ENCODE peak calls at places on chromosomes 12 and 14, in five cellular contexts. One of them, this sample, is unnamed. For H3K9me3, the result is how much of the 10 kb centered on the place peaks cover.

GRCh38 chr14:69483765-69484443 is 624 bp upstream of the PLEKHD1 start:
- ATAC-seq in IMR-90: peak
- ATAC-seq in gastrocnemius medialis: peak
- ATAC-seq in upper lobe of left lung: peak
- ATAC-seq in HCT116: peak
- ATAC-seq in this sample: peak

GRCh38 chr12:41629606-41630005 is 441.5 kb downstream of the PDZRN4 start:
- ATAC-seq in upper lobe of left lung: no peak
- ATAC-seq in gastrocnemius medialis: no peak
- ATAC-seq in HCT116: no peak
- ATAC-seq in IMR-90: no peak
- ATAC-seq in this sample: no peak

GRCh38 chr14:70555890-70556289 is 21.1 kb upstream of the ADAM20 start:
- ATAC-seq in upper lobe of left lung: no peak
- ATAC-seq in gastrocnemius medialis: peak
- ATAC-seq in IMR-90: peak
- ATAC-seq in HCT116: no peak
- ATAC-seq in this sample: no peak

GRCh38 chr14:58362798-58363412 is 32.8 kb upstream of the TOMM20L start:
- ATAC-seq in HCT116: peak
- ATAC-seq in upper lobe of left lung: no peak
- ATAC-seq in IMR-90: no peak
- ATAC-seq in gastrocnemius medialis: no peak
- ATAC-seq in this sample: no peak

GRCh38 chr12:58415716-58416115 is 474.3 kb downstream of the ATP23 start:
- ATAC-seq in gastrocnemius medialis: no peak
- ATAC-seq in IMR-90: peak
- ATAC-seq in HCT116: no peak
- ATAC-seq in upper lobe of left lung: no peak
- ATAC-seq in this sample: no peak

GRCh38 chr14:93778453-93778852 is 9.8 kb downstream of the PRIMA1 start:
- ATAC-seq in HCT116: no peak
- ATAC-seq in IMR-90: no peak
- ATAC-seq in gastrocnemius medialis: no peak
- ATAC-seq in upper lobe of left lung: no peak
- ATAC-seq in this sample: no peak

GRCh38 chr12:106331594-106331993 is 26.0 kb upstream of the POLR3B start:
- ATAC-seq in gastrocnemius medialis: no peak
- ATAC-seq in IMR-90: peak
- ATAC-seq in HCT116: no peak
- ATAC-seq in upper lobe of left lung: no peak
- ATAC-seq in this sample: no peak

GRCh38 chr14:102916347-102917055 is 6.0 kb upstream of the AMN start:
- ATAC-seq in IMR-90: no peak
- ATAC-seq in upper lobe of left lung: no peak
- ATAC-seq in HCT116: no peak
- ATAC-seq in gastrocnemius medialis: no peak
- ATAC-seq in this sample: no peak

GRCh38 chr12:52277486-52278245 is 3.2 kb downstream of the KRT86 start:
- ATAC-seq in upper lobe of left lung: no peak
- ATAC-seq in gastrocnemius medialis: no peak
- ATAC-seq in HCT116: no peak
- ATAC-seq in IMR-90: no peak
- ATAC-seq in this sample: no peak

GRCh38 chr14:99179506-99179905 is 92.5 kb downstream of the BCL11B start:
- ATAC-seq in HCT116: no peak
- ATAC-seq in upper lobe of left lung: no peak
- ATAC-seq in gastrocnemius medialis: no peak
- ATAC-seq in IMR-90: no peak
- ATAC-seq in this sample: no peak

GRCh38 chr12:90401185-90401584 is 553.8 kb downstream of the CCER1 start:
- ATAC-seq in gastrocnemius medialis: no peak
- ATAC-seq in upper lobe of left lung: no peak
- ATAC-seq in HCT116: no peak
- ATAC-seq in IMR-90: no peak
- ATAC-seq in this sample: no peak

GRCh38 chr14:81427348-81428058 is 27.4 kb upstream of the STON2 start:
- ATAC-seq in upper lobe of left lung: no peak
- ATAC-seq in gastrocnemius medialis: peak
- ATAC-seq in HCT116: no peak
- ATAC-seq in IMR-90: no peak
- ATAC-seq in this sample: peak

GRCh38 chr12:92753976-92754885 is 51.4 kb downstream of the PLEKHG7 start:
- ATAC-seq in upper lobe of left lung: no peak
- ATAC-seq in IMR-90: no peak
- ATAC-seq in HCT116: no peak
- ATAC-seq in gastrocnemius medialis: peak
- ATAC-seq in this sample: peak

GRCh38 chr12:89983622-89984021 is 275.0 kb upstream of the ATP2B1 start:
- ATAC-seq in HCT116: no peak
- ATAC-seq in gastrocnemius medialis: no peak
- ATAC-seq in IMR-90: no peak
- ATAC-seq in upper lobe of left lung: no peak
- ATAC-seq in this sample: no peak

GRCh38 chr12:15446798-15447197 is 124.5 kb downstream of the PTPRO start:
- ATAC-seq in IMR-90: no peak
- ATAC-seq in HCT116: no peak
- ATAC-seq in gastrocnemius medialis: no peak
- ATAC-seq in upper lobe of left lung: no peak
- ATAC-seq in this sample: no peak

GRCh38 chr12:65415826-65416225 is 137.3 kb downstream of the MSRB3 start:
- ATAC-seq in HCT116: no peak
- ATAC-seq in gastrocnemius medialis: no peak
- ATAC-seq in IMR-90: peak
- ATAC-seq in upper lobe of left lung: no peak
- ATAC-seq in this sample: no peak

GRCh38 chr14:27528328-27528727 is 930.5 kb upstream of the NOVA1 start:
- ATAC-seq in gastrocnemius medialis: no peak
- ATAC-seq in IMR-90: no peak
- ATAC-seq in upper lobe of left lung: no peak
- ATAC-seq in HCT116: no peak
- ATAC-seq in this sample: no peak

GRCh38 chr14:21066882-21067502 is 3.1 kb upstream of the ARHGEF40 start:
- ATAC-seq in IMR-90: no peak
- ATAC-seq in upper lobe of left lung: no peak
- ATAC-seq in gastrocnemius medialis: no peak
- ATAC-seq in HCT116: peak
- ATAC-seq in this sample: no peak
- TF ChIP-seq CTCF in IMR-90: peak
- TF ChIP-seq CTCF in upper lobe of left lung: no peak
- TF ChIP-seq CTCF in gastrocnemius medialis: no peak
- TF ChIP-seq CTCF in HCT116: peak
- TF ChIP-seq CTCF in this sample: no peak

GRCh38 chr14:75426332-75427125 is 1.3 kb upstream of the JDP2 start:
- ATAC-seq in upper lobe of left lung: no peak
- ATAC-seq in IMR-90: no peak
- ATAC-seq in gastrocnemius medialis: no peak
- ATAC-seq in HCT116: no peak
- ATAC-seq in this sample: no peak

GRCh38 chr14:75428230-75429104 is 645 bp downstream of the JDP2 start:
- ATAC-seq in gastrocnemius medialis: peak
- ATAC-seq in IMR-90: peak
- ATAC-seq in upper lobe of left lung: no peak
- ATAC-seq in HCT116: peak
- ATAC-seq in this sample: peak

GRCh38 chr14:75427126-75427481 is 718 bp upstream of the JDP2 start:
- ATAC-seq in gastrocnemius medialis: peak
- ATAC-seq in upper lobe of left lung: peak
- ATAC-seq in IMR-90: no peak
- ATAC-seq in HCT116: no peak
- ATAC-seq in this sample: peak

GRCh38 chr14:75429562-75429961 is 1.7 kb downstream of the JDP2 start:
- ATAC-seq in HCT116: no peak
- ATAC-seq in IMR-90: no peak
- ATAC-seq in gastrocnemius medialis: no peak
- ATAC-seq in upper lobe of left lung: no peak
- ATAC-seq in this sample: no peak

GRCh38 chr14:75427482-75428229 is at the start of gene JDP2:
- ATAC-seq in HCT116: peak
- ATAC-seq in upper lobe of left lung: peak
- ATAC-seq in gastrocnemius medialis: peak
- ATAC-seq in IMR-90: peak
- ATAC-seq in this sample: peak
- TF ChIP-seq POLR2A in HCT116: no peak
- TF ChIP-seq POLR2A in upper lobe of left lung: peak
- TF ChIP-seq POLR2A in gastrocnemius medialis: peak
- TF ChIP-seq POLR2A in IMR-90: peak
- TF ChIP-seq POLR2A in this sample: peak

DNA sequence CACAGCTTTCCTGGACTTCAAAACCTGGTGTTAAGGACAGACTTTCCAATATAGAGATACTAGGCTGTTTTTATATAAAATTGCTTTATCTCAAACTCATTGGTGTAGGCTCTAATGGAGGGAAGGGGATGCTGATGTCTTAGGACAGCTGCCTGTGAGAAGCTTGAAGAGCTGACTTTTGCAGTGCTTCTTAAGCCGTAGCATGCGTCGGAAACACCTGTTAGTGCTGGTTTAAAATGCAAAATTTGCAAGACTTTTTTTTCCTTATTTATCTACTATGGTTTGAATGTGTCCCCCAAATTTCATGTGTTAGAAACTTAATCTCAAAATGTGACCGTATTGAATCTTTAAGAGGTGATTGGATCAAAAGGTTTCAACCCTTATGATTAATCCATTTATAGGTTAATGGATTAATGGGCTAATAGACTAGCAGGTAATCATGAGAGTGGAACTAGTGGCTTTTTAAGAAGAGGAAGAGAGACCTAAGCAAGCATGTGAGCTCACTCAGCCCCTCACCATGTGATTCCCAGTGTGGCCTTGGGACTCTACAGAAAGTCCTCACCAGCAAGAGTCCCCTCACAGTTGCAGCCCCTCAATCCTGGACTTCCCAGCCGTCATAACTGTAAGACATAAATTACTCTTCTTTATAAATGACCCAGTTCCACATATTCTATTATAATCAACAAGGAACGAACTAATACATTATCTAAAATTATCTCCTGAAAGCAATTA is 60.9 kb upstream of the FUT8 start:
- ATAC-seq in HCT116: no peak
- ATAC-seq in gastrocnemius medialis: no peak
- ATAC-seq in upper lobe of left lung: no peak
- ATAC-seq in IMR-90: no peak
- ATAC-seq in this sample: no peak
- H3K9me3 ChIP-seq in HCT116: under half
- H3K9me3 ChIP-seq in gastrocnemius medialis: under half
- H3K9me3 ChIP-seq in upper lobe of left lung: under half
- H3K9me3 ChIP-seq in IMR-90: under half
- H3K9me3 ChIP-seq in this sample: under half

GRCh38 chr14:34980337-34980900 is 2.4 kb upstream of the SRP54 start:
- ATAC-seq in HCT116: no peak
- ATAC-seq in upper lobe of left lung: no peak
- ATAC-seq in gastrocnemius medialis: no peak
- ATAC-seq in IMR-90: no peak
- ATAC-seq in this sample: no peak

GRCh38 chr14:34983148-34983760 is 462 bp downstream of the SRP54 start:
- ATAC-seq in gastrocnemius medialis: peak
- ATAC-seq in IMR-90: peak
- ATAC-seq in HCT116: peak
- ATAC-seq in upper lobe of left lung: peak
- ATAC-seq in this sample: peak

GRCh38 chr14:34981743-34982420 is 910 bp upstream of the SRP54 start:
- ATAC-seq in HCT116: peak
- ATAC-seq in upper lobe of left lung: peak
- ATAC-seq in gastrocnemius medialis: peak
- ATAC-seq in IMR-90: peak
- ATAC-seq in this sample: no peak

GRCh38 chr14:34985740-34986139 is 2.9 kb downstream of the SRP54 start:
- ATAC-seq in gastrocnemius medialis: no peak
- ATAC-seq in HCT116: no peak
- ATAC-seq in upper lobe of left lung: no peak
- ATAC-seq in IMR-90: no peak
- ATAC-seq in this sample: no peak

GRCh38 chr14:34982421-34983147 is at the start of gene SRP54:
- ATAC-seq in gastrocnemius medialis: peak
- ATAC-seq in HCT116: peak
- ATAC-seq in upper lobe of left lung: peak
- ATAC-seq in IMR-90: peak
- ATAC-seq in this sample: peak
- TF ChIP-seq CTCF in gastrocnemius medialis: no peak
- TF ChIP-seq CTCF in HCT116: peak
- TF ChIP-seq CTCF in upper lobe of left lung: peak
- TF ChIP-seq CTCF in IMR-90: peak
- TF ChIP-seq CTCF in this sample: no peak

GRCh38 chr14:95329941-95330340 is 10.2 kb upstream of the CLMN start:
- ATAC-seq in HCT116: no peak
- ATAC-seq in gastrocnemius medialis: no peak
- ATAC-seq in upper lobe of left lung: no peak
- ATAC-seq in IMR-90: no peak
- ATAC-seq in this sample: no peak
- TF ChIP-seq POLR2A in HCT116: no peak
- TF ChIP-seq POLR2A in gastrocnemius medialis: no peak
- TF ChIP-seq POLR2A in upper lobe of left lung: no peak
- TF ChIP-seq POLR2A in IMR-90: no peak
- TF ChIP-seq POLR2A in this sample: no peak